ENCODE peak calls at places on chromosomes 16 and 17, in ten cellular contexts. I is heart left ventricle; Y is heart right ventricle; S is CD8-positive, alpha-beta T cell; B is prostate gland; O is neural progenitor cell; J is PC-9; M is lung; R is ovary; X is fibroblast of lung. U is an unnamed sample.
A peak's percentile ranks its signal among the peaks of the same experiment; 100 is the strongest.

GRCh38 chr17:32298721-32299578 is 33.3 kb downstream of the RHBDL3 start:
- DNase-seq in O (peak; percentile 48), M (no peak), J (no peak), Y (no peak), S (no peak), B (peak; percentile 66), X (no peak), I (no peak), R (no peak), U (no peak)

GRCh38 chr16:55943257-55943656 is 68.1 kb upstream of the CES5A start:
- DNase-seq in R (no peak), Y (no peak), B (no peak), X (no peak), S (no peak), M (no peak), J (no peak), I (no peak), O (no peak), U (no peak)

GRCh38 chr17:14469971-14470370 is 169.1 kb downstream of the HS3ST3B1 start:
- DNase-seq in Y (no peak), S (no peak), M (no peak), B (no peak), X (no peak), O (no peak), R (no peak), I (no peak), J (no peak), U (no peak)

GRCh38 chr17:77146882-77147281 is 6.1 kb downstream of the SEC14L1 start:
- DNase-seq in M (peak; percentile 55), S (no peak), X (no peak), Y (no peak), J (no peak), O (no peak), B (no peak), R (no peak), I (peak; percentile 60), U (peak; percentile 83)

GRCh38 chr17:49836111-49837030 is 11.5 kb downstream of the TAC4 start:
- DNase-seq in R (no peak), Y (peak; percentile 43), I (no peak), X (peak; percentile 14), B (peak; percentile 36), J (no peak), O (no peak), M (peak; percentile 71), S (no peak), U (peak; percentile 57)

GRCh38 chr16:86821933-86822332 is 243.6 kb downstream of the FOXL1 start:
- DNase-seq in X (no peak), J (no peak), B (no peak), O (no peak), M (no peak), R (no peak), Y (no peak), I (no peak), S (no peak), U (no peak)

GRCh38 chr16:15966420-15967222 is 17.2 kb downstream of the ABCC1 start:
- DNase-seq in O (no peak), B (no peak), S (no peak), J (peak; percentile 88), M (peak; percentile 51), X (peak; percentile 57), Y (no peak), R (no peak), I (no peak), U (no peak)

GRCh38 chr17:15377608-15378007 is 36.2 kb upstream of the TEKT3 start:
- DNase-seq in M (no peak), R (no peak), Y (no peak), J (no peak), B (no peak), S (no peak), X (peak; percentile 35), I (no peak), O (peak; percentile 47), U (no peak)

DNA sequence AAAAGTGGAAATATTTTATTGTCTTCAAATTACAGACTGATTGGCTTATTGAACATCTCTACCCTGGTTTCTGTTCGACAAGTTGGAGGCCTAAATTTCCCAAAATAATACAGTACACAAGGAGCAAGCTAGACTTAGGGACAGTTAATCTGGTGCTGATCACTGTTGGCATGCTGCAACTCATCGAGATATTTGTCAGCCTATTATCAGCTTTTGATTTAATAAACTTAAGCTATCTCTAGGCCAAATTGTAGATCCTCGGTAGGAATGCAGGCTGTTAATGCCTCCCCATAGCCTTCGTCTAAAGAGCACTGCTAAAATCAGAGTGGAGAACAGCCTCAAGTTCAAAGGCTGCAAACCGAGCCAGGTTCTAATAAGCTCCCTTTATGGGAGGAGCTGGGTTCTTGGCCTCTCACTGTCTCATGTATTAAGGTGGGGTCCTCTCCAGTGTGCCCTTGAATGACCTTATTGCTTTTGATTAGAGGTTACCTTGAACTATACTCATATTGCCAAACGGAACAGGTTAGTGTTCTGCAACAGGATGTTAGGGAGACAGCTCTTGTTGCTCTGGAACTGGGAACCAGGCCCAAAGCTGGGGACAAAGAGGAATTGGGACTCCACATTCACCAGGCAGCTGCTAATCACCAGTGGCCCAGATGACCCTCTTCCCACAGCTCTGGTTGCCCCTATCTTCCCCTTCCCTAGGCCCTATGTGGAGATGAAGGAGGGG is 69.5 kb upstream of the NOL11 start:
- DNase-seq in B (no peak), O (no peak), Y (no peak), X (no peak), I (no peak), M (no peak), R (no peak), J (no peak), S (no peak), U (no peak)
- H3K27ac ChIP-seq in B (no peak overlapping the region), O (no peak overlapping the region), Y (peak overlapping the region; percentile 37), X (no peak overlapping the region), I (no peak overlapping the region), M (no peak overlapping the region), R (no peak overlapping the region), J (no peak overlapping the region), S (no peak overlapping the region), U (no peak overlapping the region)

GRCh38 chr17:28518132-28518531 is 12.0 kb downstream of the FOXN1 start:
- DNase-seq in S (no peak), J (no peak), X (no peak), O (no peak), Y (no peak), I (no peak), R (no peak), M (no peak), B (no peak), U (no peak)

GRCh38 chr17:28519236-28519635 is 13.1 kb downstream of the FOXN1 start:
- DNase-seq in M (no peak), Y (no peak), O (no peak), I (no peak), J (no peak), B (no peak), S (no peak), R (no peak), X (no peak), U (no peak)

GRCh38 chr17:28521296-28522085 is 15.3 kb downstream of the FOXN1 start:
- DNase-seq in I (no peak), R (no peak), O (peak; percentile 59), B (no peak), Y (no peak), X (no peak), S (no peak), J (no peak), M (no peak), U (no peak)

GRCh38 chr17:28520687-28521086 is 14.5 kb downstream of the FOXN1 start:
- DNase-seq in S (no peak), J (no peak), M (no peak), X (no peak), I (no peak), O (no peak), R (no peak), B (no peak), Y (no peak), U (no peak)

DNA sequence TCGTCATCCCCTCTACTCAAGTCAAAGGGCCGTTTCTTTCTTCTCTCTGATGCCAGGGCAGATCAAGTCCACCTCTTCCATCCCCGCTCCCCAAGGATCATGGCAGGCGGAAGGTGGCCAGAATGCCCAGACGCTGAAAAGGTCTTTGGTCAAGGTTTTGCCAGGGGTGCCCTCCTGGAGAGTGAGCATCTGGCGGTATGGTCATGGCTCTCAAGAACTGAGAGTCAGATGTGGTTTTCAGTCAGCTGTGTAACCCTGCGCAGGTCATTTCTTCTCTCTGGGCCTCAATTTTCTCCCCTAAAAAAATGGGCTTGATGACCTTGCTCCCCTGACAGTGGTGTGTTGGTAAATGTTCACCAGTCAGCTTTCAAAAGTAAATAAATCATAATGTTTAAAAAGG is 12.4 kb downstream of the FOXN1 start:
- DNase-seq in O (no peak), I (no peak), Y (no peak), M (no peak), J (no peak), S (no peak), R (no peak), X (no peak), B (no peak), U (no peak)
- TF ChIP-seq CTCF in O (no peak), I (no peak), Y (no peak), M (no peak), J (no peak), S (no peak), R (no peak), X (no peak), B (no peak), U (no peak)

DNA sequence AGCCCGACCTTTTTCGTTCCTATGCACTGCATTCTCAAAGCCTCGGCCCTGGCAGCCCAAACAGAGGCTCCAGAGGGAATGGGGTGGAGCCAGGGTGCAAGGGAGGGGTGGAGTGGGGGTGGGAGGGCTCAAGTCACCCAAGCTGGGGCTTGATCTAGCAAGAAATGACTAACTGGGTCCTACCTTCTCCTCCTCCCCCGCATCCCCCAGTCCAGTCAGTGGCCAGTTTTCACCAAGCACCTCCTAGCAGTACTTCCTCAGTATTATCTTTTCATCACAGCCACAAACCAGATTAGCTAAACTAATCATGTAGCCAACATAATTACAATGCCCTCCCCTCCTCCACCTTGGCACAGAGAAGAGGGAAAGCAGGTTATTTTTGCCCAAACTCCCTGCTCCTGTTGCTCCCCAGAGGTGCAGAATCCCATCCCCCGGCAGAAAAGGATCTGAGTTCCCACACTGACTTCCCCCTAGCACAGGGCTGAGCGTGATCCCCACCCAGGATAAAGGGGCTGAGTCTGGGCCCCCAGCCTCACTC is 2.2 kb downstream of the JUP start:
- DNase-seq in S (no peak), O (peak; percentile 76), I (peak; percentile 75), B (peak; percentile 53), X (peak; percentile 43), M (peak; percentile 58), J (peak; percentile 74), Y (peak; percentile 66), R (no peak), U (peak; percentile 66)
- H3K4me1 ChIP-seq in S (peaks cover 25% of the 10 kb centered on the region), O (peaks cover 23% of the 10 kb centered on the region), I (peaks cover 24% of the 10 kb centered on the region), B (peaks cover 16% of the 10 kb centered on the region), X (peaks cover 5% of the 10 kb centered on the region), M (peaks cover 34% of the 10 kb centered on the region), J (peaks cover 38% of the 10 kb centered on the region), Y (peaks cover 46% of the 10 kb centered on the region), R (peaks cover 2% of the 10 kb centered on the region), U (peaks cover 73% of the 10 kb centered on the region)

GRCh38 chr17:17460038-17460437 is 16.8 kb upstream of the MED9 start:
- DNase-seq in Y (no peak), M (no peak), S (no peak), J (no peak), O (no peak), X (no peak), I (no peak), B (no peak), R (no peak), U (no peak)

GRCh38 chr17:17457680-17458079 is 19.1 kb upstream of the MED9 start:
- DNase-seq in S (no peak), M (no peak), O (no peak), J (no peak), I (no peak), Y (no peak), X (no peak), R (no peak), B (no peak), U (no peak)

GRCh38 chr17:17463821-17464220 is 13.0 kb upstream of the MED9 start:
- DNase-seq in M (no peak), X (no peak), J (no peak), S (no peak), O (no peak), Y (no peak), I (no peak), B (no peak), R (no peak), U (no peak)

GRCh38 chr17:17466511-17466910 is 10.3 kb upstream of the MED9 start:
- DNase-seq in X (no peak), Y (no peak), S (no peak), I (no peak), J (no peak), O (no peak), R (no peak), M (no peak), B (no peak), U (no peak)

DNA sequence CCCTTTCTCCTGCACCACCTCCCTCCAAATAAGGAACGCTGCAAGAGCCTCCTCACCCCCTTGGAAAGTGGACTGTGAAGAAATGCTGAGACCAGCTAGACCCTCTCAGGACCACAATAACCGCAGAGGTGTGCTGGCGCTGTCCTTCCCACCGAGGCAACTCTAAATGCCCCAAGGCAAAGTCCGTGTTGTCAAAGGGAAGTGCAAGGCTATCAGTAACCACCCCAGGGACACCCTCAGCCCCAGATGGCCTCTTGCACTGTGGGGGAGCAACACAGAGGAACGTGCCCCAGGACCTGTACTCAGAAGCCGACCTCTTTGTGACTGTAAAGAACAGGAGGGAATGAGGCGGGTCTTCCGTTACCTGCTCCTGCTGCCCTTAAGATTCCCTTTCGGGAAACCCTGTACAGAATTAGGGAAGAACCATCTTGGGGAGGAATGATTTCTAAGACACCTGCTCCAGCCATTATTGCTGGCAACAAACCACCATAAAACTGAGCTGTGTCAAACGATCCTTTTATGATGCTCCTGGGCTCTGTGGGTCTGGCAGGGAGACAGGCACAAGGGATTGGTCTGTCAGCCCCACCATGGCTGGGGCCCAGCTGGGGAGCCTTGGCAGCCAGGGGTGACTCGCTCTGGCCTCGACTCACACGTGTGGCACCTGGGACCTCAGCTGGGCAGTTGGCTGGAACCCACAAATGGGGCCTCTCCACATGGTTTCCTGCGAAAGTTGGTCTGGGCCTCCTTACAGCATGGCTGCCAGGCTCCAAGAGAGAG is 14.6 kb upstream of the MED9 start:
- DNase-seq in X (no peak), J (no peak), Y (no peak), O (no peak), R (no peak), S (no peak), B (no peak), I (no peak), M (no peak), U (no peak)
- H3K27ac ChIP-seq in X (no peak overlapping the region), J (no peak overlapping the region), Y (no peak overlapping the region), O (no peak overlapping the region), R (no peak overlapping the region), S (no peak overlapping the region), B (no peak overlapping the region), I (no peak overlapping the region), M (no peak overlapping the region), U (no peak overlapping the region)

U was measured in stomach.